ENCODE peak calls at places on chromosomes 2 and 18, in six cellular contexts. P is breast epithelium, Y is upper lobe of right lung, J is IMR-90, Q is chondrocyte, S is heart right ventricle. I is an unnamed sample.

GRCh38 chr2:152847067-152847466 is 128.6 kb downstream of the ARL6IP6 start:
- DNase-seq in J (peak), S (no peak), Y (no peak), Q (no peak), P (no peak), I (no peak)

GRCh38 chr2:47344890-47345583 is 57.9 kb upstream of the MSH2 start:
- DNase-seq in Y (peak), P (peak), J (peak), S (peak), Q (no peak), I (no peak)

GRCh38 chr2:66507673-66508127 is 72.8 kb downstream of the MEIS1 start:
- DNase-seq in J (no peak), P (no peak), Q (no peak), S (no peak), Y (no peak), I (no peak)

GRCh38 chr2:196376984-196377877 is 205.9 kb upstream of the STK17B start:
- DNase-seq in P (no peak), J (peak), Q (no peak), Y (no peak), S (no peak), I (peak)

GRCh38 chr2:47236503-47237215 is 81.6 kb upstream of the STPG4 start:
- DNase-seq in S (no peak), Y (no peak), J (peak), P (no peak), Q (no peak), I (no peak)

GRCh38 chr2:64268330-64268729 is 124.1 kb upstream of the PELI1 start:
- DNase-seq in J (no peak), P (no peak), Q (no peak), S (no peak), Y (no peak), I (no peak)

GRCh38 chr18:13273800-13274199 is 55.2 kb downstream of the LDLRAD4 start:
- DNase-seq in J (no peak), S (no peak), Q (peak), P (no peak), Y (peak), I (no peak)

GRCh38 chr2:32824415-32824814 is 122.3 kb upstream of the LTBP1 start:
- DNase-seq in J (no peak), Y (no peak), Q (no peak), S (no peak), P (no peak), I (no peak)

GRCh38 chr2:241063587-241063986 is 38.5 kb downstream of the MTERF4 start:
- DNase-seq in S (no peak), Q (no peak), P (no peak), Y (peak), J (no peak), I (no peak)

GRCh38 chr2:197286805-197287595 is 23.6 kb downstream of the ANKRD44 start:
- DNase-seq in Y (no peak), Q (no peak), S (no peak), P (no peak), J (peak), I (peak)

GRCh38 chr2:159849160-159849813 is 51.3 kb upstream of the CD302 start:
- DNase-seq in J (no peak), Q (no peak), S (no peak), Y (no peak), P (no peak), I (no peak)

GRCh38 chr2:235859651-235860050 is 308.5 kb downstream of the GBX2 start:
- DNase-seq in J (no peak), Q (no peak), Y (no peak), P (no peak), S (no peak), I (no peak)

GRCh38 chr2:3193423-3194330 is 183.9 kb downstream of the EIPR1 start:
- DNase-seq in Q (no peak), Y (no peak), J (peak), S (no peak), P (no peak), I (no peak)

GRCh38 chr2:54589340-54590215 is 133.5 kb downstream of the SPTBN1 start:
- DNase-seq in J (peak), Q (no peak), P (no peak), S (no peak), Y (no peak), I (no peak)

GRCh38 chr2:149080964-149081363 is 42.5 kb downstream of the LYPD6B start:
- DNase-seq in P (no peak), Q (no peak), S (no peak), Y (no peak), J (no peak), I (no peak)

GRCh38 chr18:75280427-75281280 is 70.1 kb downstream of the TSHZ1 start:
- DNase-seq in S (no peak), J (peak), Y (no peak), Q (no peak), P (no peak), I (no peak)

GRCh38 chr2:8392098-8392844 is 289.6 kb upstream of the ID2 start:
- DNase-seq in P (no peak), Y (no peak), S (no peak), Q (no peak), J (no peak), I (no peak)

GRCh38 chr2:31228717-31229116 is 5.2 kb upstream of the EHD3 start:
- DNase-seq in S (no peak), Q (no peak), P (no peak), J (no peak), Y (no peak), I (no peak)

GRCh38 chr2:231411237-231411636 is 15.7 kb downstream of the B3GNT7 start:
- DNase-seq in J (no peak), Q (no peak), Y (no peak), S (no peak), P (no peak), I (no peak)

GRCh38 chr2:100502782-100503181 is 32.5 kb downstream of the NMS start:
- DNase-seq in J (no peak), Q (no peak), S (no peak), Y (no peak), P (no peak), I (no peak)

GRCh38 chr2:138234265-138234664 is 267.3 kb upstream of the SPOPL start:
- DNase-seq in S (no peak), Q (no peak), P (no peak), Y (no peak), J (no peak), I (no peak)

GRCh38 chr2:161243312-161243711 is 64.9 kb upstream of the PSMD14 start:
- DNase-seq in Y (no peak), S (no peak), J (no peak), Q (no peak), P (no peak), I (peak)

GRCh38 chr18:77030201-77030600 is 102.4 kb downstream of the MBP start:
- DNase-seq in S (no peak), J (no peak), P (no peak), Q (no peak), Y (no peak), I (no peak)

GRCh38 chr2:233233618-233234230 is 17.7 kb upstream of the ATG16L1 start:
- DNase-seq in J (no peak), Q (no peak), Y (no peak), P (no peak), S (no peak), I (no peak)

GRCh38 chr2:152493945-152494528 is 159.1 kb downstream of the FMNL2 start:
- DNase-seq in Q (no peak), P (no peak), Y (no peak), J (no peak), S (no peak), I (no peak)